ENCODE peak calls at places on chromosome 3, in eight cellular contexts. A is GM23338, L is stomach, R is transverse colon, M is HCT116, C is HepG2, Z is spleen, V is breast epithelium. G is an unnamed sample.

GRCh38 chr3:125313060-125313635 is 62.0 kb downstream of the ZNF148 start:
- DNase-seq in A (no peak), L (no peak), R (no peak), M (no peak), C (no peak), Z (no peak), V (no peak), G (no peak)

GRCh38 chr3:111210866-111211564 is 139.4 kb downstream of the NECTIN3 start:
- DNase-seq in A (peak), L (no peak), R (no peak), M (no peak), C (no peak), Z (no peak), V (no peak), G (no peak)

GRCh38 chr3:123158330-123158729 is 43.4 kb upstream of the SEC22A start:
- DNase-seq in A (no peak), L (no peak), R (no peak), M (no peak), C (no peak), Z (no peak), V (no peak), G (no peak)

GRCh38 chr3:143208976-143209714 is 89.6 kb downstream of the CHST2 start:
- DNase-seq in A (no peak), L (no peak), R (no peak), M (no peak), C (no peak), Z (no peak), V (no peak), G (no peak)

GRCh38 chr3:13105181-13105580 is 32.0 kb upstream of the IQSEC1 start:
- DNase-seq in A (no peak), L (no peak), R (no peak), M (no peak), C (no peak), Z (peak), V (no peak), G (no peak)

GRCh38 chr3:66362541-66362941 is 138.3 kb downstream of the LRIG1 start:
- DNase-seq in A (peak), L (no peak), R (no peak), M (no peak), C (no peak), Z (no peak), V (no peak), G (no peak)

GRCh38 chr3:31704651-31705179 is 172.0 kb downstream of the STT3B start:
- DNase-seq in A (no peak), L (peak), R (peak), M (peak), C (no peak), Z (peak), V (peak), G (no peak)

GRCh38 chr3:44252332-44252731 is 10.6 kb downstream of the TOPAZ1 start:
- DNase-seq in A (peak), L (no peak), R (no peak), M (no peak), C (no peak), Z (no peak), V (no peak), G (no peak)

GRCh38 chr3:94159062-94159726 is 96.3 kb downstream of the NSUN3 start:
- DNase-seq in A (no peak), L (no peak), R (no peak), M (no peak), C (peak), Z (no peak), V (no peak), G (no peak)

GRCh38 chr3:36904641-36905040 is 40.2 kb downstream of the TRANK1 start:
- DNase-seq in A (peak), L (no peak), R (no peak), M (no peak), C (peak), Z (peak), V (no peak), G (no peak)

GRCh38 chr3:58332575-58333179 is at the start of gene PXK:
- DNase-seq in A (peak), L (peak), R (peak), M (peak), C (peak), Z (peak), V (peak), G (peak)

GRCh38 chr3:53274938-53275666 is 19.3 kb upstream of the TKT start:
- DNase-seq in A (no peak), L (no peak), R (no peak), M (no peak), C (no peak), Z (no peak), V (no peak), G (no peak)

GRCh38 chr3:45143673-45144670 is 2.2 kb downstream of the CDCP1 start:
- DNase-seq in A (no peak), L (no peak), R (no peak), M (no peak), C (no peak), Z (no peak), V (no peak), G (no peak)

GRCh38 chr3:25713316-25713967 is 48.7 kb upstream of the TOP2B start:
- DNase-seq in A (no peak), L (no peak), R (no peak), M (no peak), C (no peak), Z (no peak), V (no peak), G (no peak)

GRCh38 chr3:32596926-32597369 is 26.3 kb upstream of the DYNC1LI1 start:
- DNase-seq in A (no peak), L (no peak), R (no peak), M (no peak), C (no peak), Z (no peak), V (no peak), G (no peak)

GRCh38 chr3:37765591-37766219 is 96.0 kb upstream of the CTDSPL start:
- DNase-seq in A (no peak), L (no peak), R (no peak), M (no peak), C (no peak), Z (no peak), V (no peak), G (no peak)

GRCh38 chr3:195209836-195210551 is 61.0 kb downstream of the XXYLT1 start:
- DNase-seq in A (no peak), L (no peak), R (no peak), M (no peak), C (no peak), Z (no peak), V (no peak), G (no peak)

GRCh38 chr3:172624999-172625398 is 85.9 kb downstream of the NCEH1 start:
- DNase-seq in A (no peak), L (no peak), R (no peak), M (no peak), C (no peak), Z (no peak), V (no peak), G (no peak)

GRCh38 chr3:32577174-32577573 is 6.5 kb upstream of the DYNC1LI1 start:
- DNase-seq in A (no peak), L (no peak), R (no peak), M (no peak), C (no peak), Z (no peak), V (no peak), G (no peak)

GRCh38 chr3:45785626-45786150 is 10.6 kb downstream of the SLC6A20 start:
- DNase-seq in A (no peak), L (peak), R (no peak), M (no peak), C (no peak), Z (no peak), V (no peak), G (peak)

GRCh38 chr3:149332227-149332765 is 1.1 kb downstream of the TM4SF18 start:
- DNase-seq in A (no peak), L (no peak), R (no peak), M (no peak), C (no peak), Z (no peak), V (no peak), G (no peak)

GRCh38 chr3:120341658-120342346 is 7.4 kb downstream of the LRRC58 start:
- DNase-seq in A (peak), L (no peak), R (no peak), M (no peak), C (no peak), Z (no peak), V (no peak), G (no peak)

GRCh38 chr3:181899702-181900101 is 188.0 kb downstream of the SOX2 start:
- DNase-seq in A (no peak), L (no peak), R (no peak), M (no peak), C (no peak), Z (no peak), V (no peak), G (no peak)

GRCh38 chr3:103337179-103337845 is 902.5 kb downstream of the ZPLD1 start:
- DNase-seq in A (peak), L (no peak), R (no peak), M (no peak), C (no peak), Z (no peak), V (no peak), G (no peak)

GRCh38 chr3:122416966-122417365 is 1.1 kb upstream of the WDR5B start:
- DNase-seq in A (no peak), L (no peak), R (no peak), M (no peak), C (no peak), Z (peak), V (no peak), G (no peak)

GRCh38 chr3:24496529-24497482 is 2.2 kb upstream of the THRB start:
- DNase-seq in A (peak), L (peak), R (peak), M (peak), C (peak), Z (peak), V (no peak), G (peak)

GRCh38 chr3:41265823-41266273 is 66.5 kb downstream of the CTNNB1 start:
- DNase-seq in A (no peak), L (no peak), R (no peak), M (no peak), C (peak), Z (no peak), V (no peak), G (no peak)

GRCh38 chr3:23002846-23003800 is 200.0 kb upstream of the UBE2E2 start:
- DNase-seq in A (no peak), L (peak), R (no peak), M (no peak), C (no peak), Z (no peak), V (no peak), G (no peak)

GRCh38 chr3:52443268-52443610 is 1.7 kb downstream of the SEMA3G start:
- DNase-seq in A (no peak), L (no peak), R (no peak), M (no peak), C (no peak), Z (peak), V (no peak), G (no peak)

GRCh38 chr3:64291956-64292355 is 66.7 kb upstream of the PRICKLE2 start:
- DNase-seq in A (no peak), L (no peak), R (no peak), M (no peak), C (no peak), Z (no peak), V (no peak), G (no peak)

GRCh38 chr3:123765475-123766166 is 118.5 kb downstream of the MYLK start:
- DNase-seq in A (no peak), L (no peak), R (no peak), M (no peak), C (peak), Z (no peak), V (no peak), G (no peak)

GRCh38 chr3:123347205-123347604 is 101.7 kb downstream of the ADCY5 start:
- DNase-seq in A (no peak), L (no peak), R (no peak), M (no peak), C (no peak), Z (peak), V (peak), G (no peak)

GRCh38 chr3:71568217-71568616 is 15.3 kb downstream of the FOXP1 start:
- DNase-seq in A (no peak), L (no peak), R (no peak), M (no peak), C (no peak), Z (no peak), V (no peak), G (no peak)

GRCh38 chr3:24608701-24609387 is 114.2 kb upstream of the THRB start:
- DNase-seq in A (no peak), L (no peak), R (no peak), M (no peak), C (no peak), Z (no peak), V (no peak), G (no peak)

GRCh38 chr3:65717676-65718346 is 320.9 kb downstream of the MAGI1 start:
- DNase-seq in A (no peak), L (no peak), R (no peak), M (no peak), C (no peak), Z (no peak), V (no peak), G (no peak)

DNA sequence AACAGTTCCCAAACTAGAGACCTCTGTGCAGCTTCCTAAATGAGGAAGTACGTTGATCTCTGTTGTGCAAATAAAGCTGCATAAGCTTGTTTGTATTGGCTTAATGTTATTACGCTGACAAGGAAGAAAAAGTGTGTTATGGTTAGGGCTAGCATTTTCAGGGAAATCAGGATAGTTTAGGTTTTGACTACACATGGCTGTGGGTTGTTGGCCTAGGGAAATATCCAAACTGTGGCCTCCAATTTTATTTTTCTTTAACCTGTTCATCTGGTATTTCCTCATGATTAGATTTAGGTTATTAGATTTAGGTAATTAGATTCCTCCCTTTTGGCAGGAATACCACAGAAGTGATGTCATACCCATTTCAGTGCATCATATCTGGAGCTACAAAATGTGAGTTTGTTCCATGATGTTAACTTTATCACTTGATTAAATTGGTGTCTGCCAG is 8.7 kb upstream of the MCCC1 start:
- DNase-seq in A (no peak), L (no peak), R (no peak), M (no peak), C (no peak), Z (no peak), V (no peak), G (no peak)
- TF ChIP-seq POLR2AphosphoS5 in A (no peak), L (peak), R (no peak), M (no peak), C (no peak), Z (no peak), V (no peak), G (no peak)

DNA sequence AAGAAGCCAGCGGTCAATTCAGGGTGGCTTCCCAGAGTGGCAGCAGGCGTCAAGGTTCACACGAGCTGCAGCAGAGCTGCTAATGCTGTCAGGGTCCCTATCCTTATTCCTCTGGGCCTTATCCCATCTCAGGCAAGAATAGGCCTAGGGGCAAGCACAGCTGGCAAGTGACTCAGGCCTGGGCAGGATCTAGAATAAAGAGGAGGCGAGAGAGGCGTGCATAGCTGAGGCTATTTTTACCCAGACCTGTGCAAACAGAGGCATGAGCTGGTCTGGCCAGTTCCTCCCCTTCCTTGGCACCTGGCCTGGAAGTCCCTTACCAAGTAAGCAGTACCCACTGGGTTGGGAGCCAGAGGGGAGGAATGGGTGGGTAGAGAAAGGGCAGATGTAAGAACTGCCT is 12.2 kb upstream of the VIPR1 start:
- DNase-seq in A (no peak), L (peak), R (peak), M (peak), C (no peak), Z (no peak), V (peak), G (peak)
- H3K27ac ChIP-seq in A (no peak), L (peak), R (peak), M (peak), C (no peak), Z (peak), V (peak), G (peak)

DNA sequence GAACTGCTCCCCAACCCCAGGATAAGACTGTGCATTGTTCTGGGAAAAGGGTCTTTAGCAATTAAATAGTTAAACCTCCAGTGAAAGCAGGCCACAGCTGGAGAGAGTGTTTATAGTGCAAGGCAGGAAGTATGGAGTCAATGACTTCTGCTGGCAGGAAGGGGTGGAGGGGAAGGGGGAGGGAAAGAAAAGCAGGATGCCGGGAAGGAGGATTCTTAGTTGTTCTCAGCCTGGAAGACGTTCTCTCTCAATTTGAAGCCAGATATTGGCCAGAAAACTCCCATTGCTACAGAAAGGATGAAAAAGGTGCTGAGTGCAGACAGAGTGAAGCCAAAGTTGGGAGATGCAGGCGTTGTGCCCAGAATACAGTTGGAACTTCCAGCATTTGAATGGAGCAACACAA is 35.7 kb upstream of the ACTL6A start:
- DNase-seq in A (peak), L (no peak), R (peak), M (no peak), C (no peak), Z (no peak), V (no peak), G (no peak)
- TF ChIP-seq POLR2AphosphoS5 in A (no peak), L (peak), R (peak), M (no peak), C (no peak), Z (peak), V (no peak), G (no peak)

GRCh38 chr3:100954990-100955389 is 38.2 kb downstream of the ABI3BP start:
- DNase-seq in A (no peak), L (no peak), R (peak), M (no peak), C (no peak), Z (no peak), V (no peak), G (peak)
- H3K27ac ChIP-seq in A (no peak), L (peak), R (peak), M (no peak), C (no peak), Z (peak), V (no peak), G (peak)

DNA sequence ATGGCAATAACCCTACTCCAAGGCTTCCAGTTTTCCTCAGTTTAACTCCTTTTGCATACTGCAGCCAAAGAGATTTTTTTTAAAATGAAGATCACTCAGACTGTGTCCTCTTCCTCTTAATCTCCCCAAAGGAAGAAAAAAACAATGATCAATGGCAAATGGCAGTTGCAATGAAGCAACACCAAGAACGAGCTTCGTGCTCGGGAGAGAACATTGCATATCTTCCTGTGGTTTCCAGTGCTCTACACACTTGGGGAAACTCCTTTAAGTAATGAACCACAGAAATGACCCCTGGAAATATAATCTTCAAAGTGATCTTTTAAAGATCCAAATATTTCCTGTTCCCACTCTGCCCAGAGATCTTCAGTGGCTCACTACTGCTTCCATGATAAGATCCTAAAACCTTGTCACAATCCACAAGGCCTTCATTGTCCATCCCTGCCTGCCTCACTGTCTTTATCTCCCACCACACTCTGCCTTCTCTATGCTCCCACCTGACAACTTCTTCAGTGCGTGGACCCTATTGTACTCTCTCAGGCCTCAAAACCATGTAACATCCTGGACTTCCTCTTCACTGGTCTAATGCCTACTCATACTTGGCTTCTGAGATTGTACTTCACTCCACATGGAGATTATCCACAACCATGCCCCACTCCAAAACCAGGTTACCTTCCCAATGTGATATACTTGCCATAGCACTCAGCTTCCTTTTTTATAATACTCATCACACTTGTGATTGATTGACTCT is 394.8 kb downstream of the FHIT start:
- DNase-seq in A (no peak), L (no peak), R (no peak), M (no peak), C (no peak), Z (no peak), V (no peak), G (no peak)
- TF ChIP-seq POLR2AphosphoS5 in A (no peak), L (no peak), R (no peak), M (no peak), C (no peak), Z (no peak), V (no peak), G (no peak)

DNA sequence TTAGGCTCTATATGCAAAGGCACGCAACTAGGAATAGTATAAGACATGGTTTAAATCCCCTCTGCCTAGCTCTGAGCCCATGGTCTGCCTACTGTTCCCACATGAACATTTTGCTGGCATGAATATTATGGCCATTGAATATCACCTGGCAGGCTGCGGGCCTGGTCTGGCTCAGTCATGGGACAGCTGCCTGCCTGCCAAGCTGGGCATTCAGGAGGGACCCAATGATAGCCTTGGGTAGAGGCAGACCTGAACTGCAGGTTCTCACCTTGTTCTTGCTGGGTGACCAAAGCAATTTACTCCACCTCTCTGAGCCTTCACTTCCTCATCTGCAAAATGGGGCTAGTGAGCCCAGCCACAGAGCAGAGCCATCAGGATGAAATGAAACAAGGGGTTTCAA is 11.3 kb downstream of the RBP1 start:
- DNase-seq in A (no peak), L (no peak), R (no peak), M (no peak), C (no peak), Z (no peak), V (no peak), G (no peak)
- H3K27ac ChIP-seq in A (no peak), L (no peak), R (no peak), M (no peak), C (no peak), Z (no peak), V (no peak), G (no peak)

GRCh38 chr3:11641316-11641682 is 2.4 kb downstream of the VGLL4 start:
- DNase-seq in A (no peak), L (no peak), R (no peak), M (no peak), C (no peak), Z (no peak), V (no peak), G (no peak)

GRCh38 chr3:11642455-11643162 is 1.1 kb downstream of the VGLL4 start:
- DNase-seq in A (peak), L (peak), R (peak), M (peak), C (peak), Z (peak), V (peak), G (peak)

GRCh38 chr3:11641683-11642407 is 1.9 kb downstream of the VGLL4 start:
- DNase-seq in A (peak), L (no peak), R (no peak), M (no peak), C (no peak), Z (no peak), V (no peak), G (no peak)

GRCh38 chr3:11640009-11640673 is 3.6 kb downstream of the VGLL4 start:
- DNase-seq in A (no peak), L (no peak), R (no peak), M (no peak), C (no peak), Z (no peak), V (no peak), G (no peak)

GRCh38 chr3:11643212-11644087 is at the start of gene VGLL4:
- DNase-seq in A (peak), L (peak), R (peak), M (peak), C (peak), Z (peak), V (peak), G (peak)
- TF ChIP-seq POLR2AphosphoS5 in A (peak), L (peak), R (peak), M (peak), C (peak), Z (peak), V (peak), G (peak)

GRCh38 chr3:161148832-161149475 is 43.8 kb upstream of the B3GALNT1 start:
- DNase-seq in A (no peak), L (no peak), R (no peak), M (no peak), C (no peak), Z (no peak), V (no peak), G (no peak)
- H3K27ac ChIP-seq in A (no peak), L (no peak), R (no peak), M (no peak), C (no peak), Z (no peak), V (no peak), G (no peak)

GRCh38 chr3:184361932-184362667 is 590 bp downstream of the POLR2H start:
- DNase-seq in A (peak), L (peak), R (peak), M (peak), C (no peak), Z (peak), V (no peak), G (peak)
- TF ChIP-seq POLR2AphosphoS5 in A (no peak), L (peak), R (peak), M (peak), C (no peak), Z (peak), V (no peak), G (no peak)

G was measured in suprapubic skin.